ENCODE peak calls at places on chromosomes 2 and 18, in five cellular contexts. One of them, this sample, is unnamed.

GRCh38 chr18:24991661-24992060 is 360.3 kb downstream of the ZNF521 start:
- DNase-seq in fibroblast of mammary gland: peak
- DNase-seq in thoracic aorta: no peak
- DNase-seq in adrenal gland: no peak
- DNase-seq in cardiac fibroblast: no peak
- DNase-seq in this sample: no peak

GRCh38 chr2:96305979-96306308 is 598 bp upstream of the SNRNP200 start:
- DNase-seq in cardiac fibroblast: no peak
- DNase-seq in adrenal gland: no peak
- DNase-seq in fibroblast of mammary gland: no peak
- DNase-seq in thoracic aorta: no peak
- DNase-seq in this sample: no peak

GRCh38 chr2:46545015-46545839 is 65.9 kb downstream of the TMEM247 start:
- DNase-seq in adrenal gland: no peak
- DNase-seq in fibroblast of mammary gland: no peak
- DNase-seq in thoracic aorta: no peak
- DNase-seq in cardiac fibroblast: no peak
- DNase-seq in this sample: no peak

GRCh38 chr2:238169708-238170251 is 11.0 kb downstream of the ERFE start:
- DNase-seq in cardiac fibroblast: peak
- DNase-seq in adrenal gland: no peak
- DNase-seq in thoracic aorta: no peak
- DNase-seq in fibroblast of mammary gland: peak
- DNase-seq in this sample: no peak

GRCh38 chr2:185127412-185127811 is 529.1 kb downstream of the ZNF804A start:
- DNase-seq in thoracic aorta: no peak
- DNase-seq in cardiac fibroblast: no peak
- DNase-seq in fibroblast of mammary gland: peak
- DNase-seq in adrenal gland: no peak
- DNase-seq in this sample: no peak

GRCh38 chr2:219358170-219359075 is 25.9 kb upstream of the RESP18 start:
- DNase-seq in thoracic aorta: no peak
- DNase-seq in adrenal gland: no peak
- DNase-seq in cardiac fibroblast: no peak
- DNase-seq in fibroblast of mammary gland: no peak
- DNase-seq in this sample: no peak

GRCh38 chr2:159891917-159892691 is 94.1 kb upstream of the CD302 start:
- DNase-seq in adrenal gland: no peak
- DNase-seq in fibroblast of mammary gland: peak
- DNase-seq in cardiac fibroblast: peak
- DNase-seq in thoracic aorta: no peak
- DNase-seq in this sample: no peak

GRCh38 chr18:48090702-48091101 is 160.2 kb upstream of the SMAD2 start:
- DNase-seq in cardiac fibroblast: no peak
- DNase-seq in fibroblast of mammary gland: no peak
- DNase-seq in adrenal gland: no peak
- DNase-seq in thoracic aorta: no peak
- DNase-seq in this sample: no peak

GRCh38 chr2:219495531-219496122 is 3.1 kb upstream of the GMPPA start:
- DNase-seq in cardiac fibroblast: peak
- DNase-seq in fibroblast of mammary gland: peak
- DNase-seq in thoracic aorta: no peak
- DNase-seq in adrenal gland: peak
- DNase-seq in this sample: peak

GRCh38 chr18:34342960-34343359 is 118.2 kb upstream of the NOL4 start:
- DNase-seq in fibroblast of mammary gland: peak
- DNase-seq in adrenal gland: no peak
- DNase-seq in thoracic aorta: no peak
- DNase-seq in cardiac fibroblast: no peak
- DNase-seq in this sample: no peak

GRCh38 chr2:241088376-241088775 is 13.7 kb downstream of the MTERF4 start:
- DNase-seq in cardiac fibroblast: no peak
- DNase-seq in adrenal gland: no peak
- DNase-seq in thoracic aorta: no peak
- DNase-seq in fibroblast of mammary gland: no peak
- DNase-seq in this sample: no peak

GRCh38 chr2:15674637-15675455 is 83.2 kb downstream of the DDX1 start:
- DNase-seq in fibroblast of mammary gland: peak
- DNase-seq in thoracic aorta: no peak
- DNase-seq in cardiac fibroblast: no peak
- DNase-seq in adrenal gland: no peak
- DNase-seq in this sample: no peak

GRCh38 chr2:112644155-112644932 is 1.4 kb upstream of the SLC20A1 start:
- DNase-seq in adrenal gland: no peak
- DNase-seq in cardiac fibroblast: no peak
- DNase-seq in thoracic aorta: no peak
- DNase-seq in fibroblast of mammary gland: no peak
- DNase-seq in this sample: no peak

GRCh38 chr18:627211-627610 is 30.2 kb upstream of the TYMS start:
- DNase-seq in thoracic aorta: no peak
- DNase-seq in adrenal gland: no peak
- DNase-seq in cardiac fibroblast: peak
- DNase-seq in fibroblast of mammary gland: peak
- DNase-seq in this sample: no peak

GRCh38 chr2:218081695-218082094 is 12.6 kb downstream of the RUFY4 start:
- DNase-seq in thoracic aorta: no peak
- DNase-seq in cardiac fibroblast: peak
- DNase-seq in fibroblast of mammary gland: peak
- DNase-seq in adrenal gland: no peak
- DNase-seq in this sample: no peak

GRCh38 chr2:29601872-29602271 is 319.5 kb downstream of the ALK start:
- DNase-seq in fibroblast of mammary gland: no peak
- DNase-seq in adrenal gland: no peak
- DNase-seq in thoracic aorta: no peak
- DNase-seq in cardiac fibroblast: no peak
- DNase-seq in this sample: no peak

GRCh38 chr18:9708057-9708881 is at the start of gene RAB31:
- DNase-seq in cardiac fibroblast: peak
- DNase-seq in thoracic aorta: peak
- DNase-seq in adrenal gland: peak
- DNase-seq in fibroblast of mammary gland: peak
- DNase-seq in this sample: peak

GRCh38 chr2:46297546-46298271 is 502 bp downstream of the EPAS1 start:
- DNase-seq in fibroblast of mammary gland: no peak
- DNase-seq in cardiac fibroblast: no peak
- DNase-seq in thoracic aorta: no peak
- DNase-seq in adrenal gland: peak
- DNase-seq in this sample: peak

GRCh38 chr2:66582975-66583842 is 148.3 kb downstream of the MEIS1 start:
- DNase-seq in fibroblast of mammary gland: no peak
- DNase-seq in thoracic aorta: no peak
- DNase-seq in cardiac fibroblast: no peak
- DNase-seq in adrenal gland: no peak
- DNase-seq in this sample: no peak

GRCh38 chr2:66585616-66586015 is 150.7 kb downstream of the MEIS1 start:
- DNase-seq in thoracic aorta: no peak
- DNase-seq in cardiac fibroblast: no peak
- DNase-seq in fibroblast of mammary gland: no peak
- DNase-seq in adrenal gland: no peak
- DNase-seq in this sample: no peak

GRCh38 chr2:66584011-66584410 is 149.1 kb downstream of the MEIS1 start:
- DNase-seq in cardiac fibroblast: no peak
- DNase-seq in fibroblast of mammary gland: no peak
- DNase-seq in adrenal gland: no peak
- DNase-seq in thoracic aorta: no peak
- DNase-seq in this sample: no peak

GRCh38 chr2:66582364-66582974 is 147.5 kb downstream of the MEIS1 start:
- DNase-seq in thoracic aorta: no peak
- DNase-seq in fibroblast of mammary gland: no peak
- DNase-seq in cardiac fibroblast: no peak
- DNase-seq in adrenal gland: no peak
- DNase-seq in this sample: no peak

GRCh38 chr2:66587216-66587615 is 152.3 kb downstream of the MEIS1 start:
- DNase-seq in fibroblast of mammary gland: no peak
- DNase-seq in adrenal gland: no peak
- DNase-seq in thoracic aorta: no peak
- DNase-seq in cardiac fibroblast: no peak
- DNase-seq in this sample: peak
- TF ChIP-seq CTCF in fibroblast of mammary gland: peak
- TF ChIP-seq CTCF in adrenal gland: no peak
- TF ChIP-seq CTCF in thoracic aorta: no peak
- TF ChIP-seq CTCF in cardiac fibroblast: peak
- TF ChIP-seq CTCF in this sample: no peak

DNA sequence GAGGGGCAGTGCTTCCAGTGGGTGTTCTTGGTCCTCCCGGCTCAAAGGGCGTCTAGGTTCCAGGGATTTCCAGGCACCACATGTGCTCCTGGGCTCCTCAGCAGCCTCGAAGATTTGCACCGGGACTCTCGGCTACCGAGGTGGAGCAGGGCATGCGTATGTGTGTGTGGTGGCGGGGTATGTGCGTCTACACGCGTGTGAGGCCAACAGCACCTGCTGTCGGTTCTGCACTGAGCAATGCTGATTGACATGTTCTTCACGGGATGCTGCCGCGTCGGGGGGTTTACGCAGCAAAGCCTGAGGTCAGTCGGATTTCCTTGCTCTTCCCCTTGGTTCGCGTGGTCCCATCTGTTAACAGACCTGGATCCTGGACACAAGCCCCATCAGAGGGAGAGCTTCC is 119.8 kb downstream of the NDUFA10 start:
- DNase-seq in adrenal gland: no peak
- DNase-seq in fibroblast of mammary gland: no peak
- DNase-seq in cardiac fibroblast: no peak
- DNase-seq in thoracic aorta: no peak
- DNase-seq in this sample: no peak
- TF ChIP-seq CTCF in adrenal gland: no peak
- TF ChIP-seq CTCF in fibroblast of mammary gland: no peak
- TF ChIP-seq CTCF in cardiac fibroblast: no peak
- TF ChIP-seq CTCF in thoracic aorta: no peak
- TF ChIP-seq CTCF in this sample: no peak

DNA sequence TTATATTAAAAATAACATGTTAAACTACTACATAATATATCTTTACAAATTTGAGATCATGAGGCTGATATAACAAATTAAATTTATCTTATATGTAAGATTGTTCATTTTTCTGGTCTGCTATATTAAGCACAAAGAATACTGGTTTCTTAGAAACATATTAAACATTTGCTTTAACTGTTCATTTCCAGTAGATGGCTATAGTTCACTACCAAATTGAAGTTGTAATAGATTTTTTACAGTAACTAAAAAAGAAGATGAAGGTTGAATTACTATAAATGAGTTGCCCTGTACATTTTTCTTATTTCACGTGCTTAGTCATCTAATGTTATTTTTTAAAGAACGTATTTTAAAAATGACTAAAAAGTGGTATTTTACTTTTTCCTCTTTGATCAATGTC is 57.0 kb downstream of the ZNF407 start:
- DNase-seq in thoracic aorta: no peak
- DNase-seq in fibroblast of mammary gland: peak
- DNase-seq in cardiac fibroblast: peak
- DNase-seq in adrenal gland: no peak
- DNase-seq in this sample: no peak
- TF ChIP-seq CTCF in thoracic aorta: no peak
- TF ChIP-seq CTCF in fibroblast of mammary gland: peak
- TF ChIP-seq CTCF in cardiac fibroblast: no peak
- TF ChIP-seq CTCF in adrenal gland: no peak
- TF ChIP-seq CTCF in this sample: no peak

DNA sequence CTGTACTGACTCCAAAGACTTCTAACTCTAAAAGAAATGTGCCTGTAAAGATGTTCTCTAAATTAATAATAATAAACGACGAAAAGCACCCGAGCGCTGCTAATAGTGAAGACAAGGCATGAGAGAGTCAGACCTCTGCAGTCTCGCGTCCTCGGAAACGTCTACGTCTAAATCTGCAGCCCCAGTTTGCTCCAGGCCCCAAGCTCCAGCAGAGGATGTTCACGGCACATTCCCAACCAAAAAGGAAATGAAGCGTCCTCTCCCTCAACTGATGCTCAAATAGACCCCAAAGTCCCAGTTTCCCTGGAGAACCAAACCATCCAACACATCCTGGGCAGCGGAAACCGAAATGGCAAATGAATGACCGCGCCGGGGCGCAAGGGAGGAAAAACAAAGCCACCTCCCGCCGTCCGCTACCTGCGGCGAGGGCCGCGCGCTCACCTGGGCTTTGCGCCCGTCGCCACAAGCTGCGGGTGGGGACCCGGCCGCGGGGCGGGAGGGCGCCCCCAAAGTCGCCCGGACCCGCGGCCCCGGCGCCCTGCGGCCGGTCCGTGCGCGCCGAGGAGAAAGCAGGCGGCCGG is 47.1 kb upstream of the CCDC150 start:
- DNase-seq in cardiac fibroblast: peak
- DNase-seq in adrenal gland: peak
- DNase-seq in thoracic aorta: no peak
- DNase-seq in fibroblast of mammary gland: peak
- DNase-seq in this sample: peak
- TF ChIP-seq CTCF in cardiac fibroblast: peak
- TF ChIP-seq CTCF in adrenal gland: no peak
- TF ChIP-seq CTCF in thoracic aorta: no peak
- TF ChIP-seq CTCF in fibroblast of mammary gland: no peak
- TF ChIP-seq CTCF in this sample: no peak

GRCh38 chr2:50878256-50878655 is 153.7 kb downstream of the NRXN1 start:
- DNase-seq in thoracic aorta: no peak
- DNase-seq in adrenal gland: no peak
- DNase-seq in cardiac fibroblast: no peak
- DNase-seq in fibroblast of mammary gland: no peak
- DNase-seq in this sample: no peak

GRCh38 chr2:50872543-50872942 is 159.4 kb downstream of the NRXN1 start:
- DNase-seq in cardiac fibroblast: no peak
- DNase-seq in fibroblast of mammary gland: no peak
- DNase-seq in adrenal gland: no peak
- DNase-seq in thoracic aorta: no peak
- DNase-seq in this sample: no peak
- TF ChIP-seq CTCF in cardiac fibroblast: no peak
- TF ChIP-seq CTCF in fibroblast of mammary gland: no peak
- TF ChIP-seq CTCF in adrenal gland: no peak
- TF ChIP-seq CTCF in thoracic aorta: no peak
- TF ChIP-seq CTCF in this sample: no peak

DNA sequence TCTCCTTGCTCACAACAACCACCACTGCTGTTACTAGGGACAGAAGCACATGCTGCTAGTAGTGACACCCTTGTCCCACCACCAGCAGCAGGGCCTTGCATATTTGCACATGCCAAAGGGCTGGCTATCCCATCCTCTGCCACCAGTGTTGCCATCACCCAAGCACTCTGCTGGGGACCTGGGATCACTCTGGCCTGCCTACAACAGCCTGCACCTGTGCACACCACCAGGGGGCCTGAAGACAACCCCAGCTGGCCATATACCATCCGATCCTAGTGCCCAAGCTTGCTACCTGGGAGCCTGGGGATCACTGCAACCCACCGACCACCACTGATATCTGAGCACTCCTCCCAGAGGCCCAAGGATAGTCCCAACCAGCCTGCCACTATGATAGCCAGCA is 99.9 kb upstream of the FANCL start:
- DNase-seq in cardiac fibroblast: no peak
- DNase-seq in fibroblast of mammary gland: no peak
- DNase-seq in thoracic aorta: no peak
- DNase-seq in adrenal gland: no peak
- DNase-seq in this sample: no peak
- TF ChIP-seq CTCF in cardiac fibroblast: no peak
- TF ChIP-seq CTCF in fibroblast of mammary gland: no peak
- TF ChIP-seq CTCF in thoracic aorta: no peak
- TF ChIP-seq CTCF in adrenal gland: no peak
- TF ChIP-seq CTCF in this sample: no peak

DNA sequence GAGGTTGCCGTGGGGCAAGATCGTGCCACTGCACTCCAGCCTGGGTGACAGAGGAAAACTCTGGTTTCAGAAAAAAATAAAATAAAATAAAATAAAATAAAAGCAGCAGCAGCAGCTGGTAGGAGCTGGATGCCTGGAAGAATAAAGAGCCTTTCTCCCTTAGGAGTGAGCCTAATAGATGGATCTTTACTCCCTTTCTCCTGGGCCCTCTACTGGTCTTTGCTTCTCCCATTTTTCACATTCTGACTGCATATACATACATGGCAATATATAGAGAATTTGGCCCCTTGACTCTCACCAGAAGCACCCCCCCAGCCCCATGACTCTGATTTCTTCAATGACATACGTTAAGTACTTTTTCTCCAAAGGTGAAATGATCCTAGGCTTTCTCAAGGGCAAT is 9.8 kb upstream of the MALT1 start:
- DNase-seq in fibroblast of mammary gland: no peak
- DNase-seq in cardiac fibroblast: peak
- DNase-seq in thoracic aorta: no peak
- DNase-seq in adrenal gland: no peak
- DNase-seq in this sample: no peak
- TF ChIP-seq CTCF in fibroblast of mammary gland: peak
- TF ChIP-seq CTCF in cardiac fibroblast: peak
- TF ChIP-seq CTCF in thoracic aorta: no peak
- TF ChIP-seq CTCF in adrenal gland: no peak
- TF ChIP-seq CTCF in this sample: no peak